ENCODE peak calls at places on chromosomes 5 and 9, in six cellular contexts. One of them, this sample, is unnamed.

GRCh38 chr9:128383791-128384190 is 12.6 kb downstream of the URM1 start:
- DNase-seq in small intestine: no peak
- DNase-seq in AG04450: no peak
- DNase-seq in hypothalamus: peak
- DNase-seq in mesenteric fat pad: no peak
- DNase-seq in PC-9: no peak
- DNase-seq in this sample: no peak

GRCh38 chr9:86353591-86354047 is 591 bp downstream of the TUT7 start:
- DNase-seq in mesenteric fat pad: no peak
- DNase-seq in AG04450: no peak
- DNase-seq in hypothalamus: no peak
- DNase-seq in small intestine: peak
- DNase-seq in PC-9: peak
- DNase-seq in this sample: no peak

GRCh38 chr9:2290382-2290781 is 275.2 kb downstream of the SMARCA2 start:
- DNase-seq in hypothalamus: no peak
- DNase-seq in PC-9: no peak
- DNase-seq in small intestine: no peak
- DNase-seq in AG04450: no peak
- DNase-seq in mesenteric fat pad: no peak
- DNase-seq in this sample: no peak

GRCh38 chr5:172616730-172617129 is 24.3 kb upstream of the NEURL1B start:
- DNase-seq in mesenteric fat pad: peak
- DNase-seq in AG04450: peak
- DNase-seq in hypothalamus: no peak
- DNase-seq in small intestine: no peak
- DNase-seq in PC-9: no peak
- DNase-seq in this sample: peak

GRCh38 chr9:89116064-89116817 is 62.4 kb downstream of the SHC3 start:
- DNase-seq in mesenteric fat pad: no peak
- DNase-seq in PC-9: no peak
- DNase-seq in AG04450: peak
- DNase-seq in hypothalamus: no peak
- DNase-seq in small intestine: no peak
- DNase-seq in this sample: no peak

GRCh38 chr5:14105717-14106435 is 37.3 kb upstream of the TRIO start:
- DNase-seq in small intestine: no peak
- DNase-seq in hypothalamus: no peak
- DNase-seq in AG04450: peak
- DNase-seq in PC-9: peak
- DNase-seq in mesenteric fat pad: no peak
- DNase-seq in this sample: no peak

GRCh38 chr5:162768962-162769464 is 668.4 kb upstream of the CCNG1 start:
- DNase-seq in hypothalamus: no peak
- DNase-seq in mesenteric fat pad: no peak
- DNase-seq in AG04450: no peak
- DNase-seq in PC-9: no peak
- DNase-seq in small intestine: no peak
- DNase-seq in this sample: no peak

GRCh38 chr9:127418037-127418471 is 6.1 kb upstream of the ZNF79 start:
- DNase-seq in hypothalamus: no peak
- DNase-seq in mesenteric fat pad: no peak
- DNase-seq in AG04450: no peak
- DNase-seq in PC-9: peak
- DNase-seq in small intestine: peak
- DNase-seq in this sample: no peak

GRCh38 chr5:14574124-14574523 is 7.5 kb upstream of the OTULINL start:
- DNase-seq in AG04450: no peak
- DNase-seq in mesenteric fat pad: no peak
- DNase-seq in PC-9: no peak
- DNase-seq in hypothalamus: no peak
- DNase-seq in small intestine: no peak
- DNase-seq in this sample: no peak

GRCh38 chr5:168898261-168898911 is 319.2 kb upstream of the PANK3 start:
- DNase-seq in mesenteric fat pad: no peak
- DNase-seq in AG04450: no peak
- DNase-seq in hypothalamus: no peak
- DNase-seq in small intestine: no peak
- DNase-seq in PC-9: no peak
- DNase-seq in this sample: no peak

GRCh38 chr9:11199335-11199734 is 586.5 kb upstream of the PTPRD start:
- DNase-seq in AG04450: no peak
- DNase-seq in PC-9: no peak
- DNase-seq in mesenteric fat pad: no peak
- DNase-seq in small intestine: no peak
- DNase-seq in hypothalamus: no peak
- DNase-seq in this sample: no peak

GRCh38 chr5:81393783-81394718 is at the start of gene ACOT12:
- DNase-seq in PC-9: no peak
- DNase-seq in AG04450: no peak
- DNase-seq in small intestine: peak
- DNase-seq in mesenteric fat pad: no peak
- DNase-seq in hypothalamus: no peak
- DNase-seq in this sample: no peak

GRCh38 chr5:147055850-147056523 is 177.4 kb upstream of the PPP2R2B start:
- DNase-seq in mesenteric fat pad: no peak
- DNase-seq in hypothalamus: no peak
- DNase-seq in small intestine: no peak
- DNase-seq in PC-9: no peak
- DNase-seq in AG04450: no peak
- DNase-seq in this sample: no peak

GRCh38 chr5:94174748-94175411 is 433.5 kb upstream of the POU5F2 start:
- DNase-seq in AG04450: peak
- DNase-seq in small intestine: no peak
- DNase-seq in mesenteric fat pad: no peak
- DNase-seq in hypothalamus: no peak
- DNase-seq in PC-9: no peak
- DNase-seq in this sample: no peak

GRCh38 chr9:134182554-134183219 is 18.3 kb upstream of the RNU6ATAC start:
- DNase-seq in AG04450: no peak
- DNase-seq in mesenteric fat pad: no peak
- DNase-seq in PC-9: no peak
- DNase-seq in hypothalamus: no peak
- DNase-seq in small intestine: no peak
- DNase-seq in this sample: no peak

GRCh38 chr5:149422429-149423286 is 43.6 kb upstream of the IL17B start:
- DNase-seq in hypothalamus: no peak
- DNase-seq in mesenteric fat pad: no peak
- DNase-seq in small intestine: no peak
- DNase-seq in AG04450: peak
- DNase-seq in PC-9: no peak
- DNase-seq in this sample: no peak

GRCh38 chr5:74974451-74975089 is 77.8 kb downstream of the GCNT4 start:
- DNase-seq in mesenteric fat pad: no peak
- DNase-seq in PC-9: no peak
- DNase-seq in AG04450: no peak
- DNase-seq in small intestine: no peak
- DNase-seq in hypothalamus: no peak
- DNase-seq in this sample: no peak

GRCh38 chr5:91928751-91929521 is 545.8 kb upstream of the ARRDC3 start:
- DNase-seq in AG04450: no peak
- DNase-seq in hypothalamus: no peak
- DNase-seq in PC-9: no peak
- DNase-seq in small intestine: peak
- DNase-seq in mesenteric fat pad: no peak
- DNase-seq in this sample: no peak

GRCh38 chr5:73448451-73449136 is at the start of gene FOXD1:
- DNase-seq in mesenteric fat pad: peak
- DNase-seq in hypothalamus: peak
- DNase-seq in small intestine: peak
- DNase-seq in AG04450: peak
- DNase-seq in PC-9: no peak
- DNase-seq in this sample: no peak

GRCh38 chr9:91481971-91482370 is 58.3 kb upstream of the NFIL3 start:
- DNase-seq in hypothalamus: no peak
- DNase-seq in small intestine: no peak
- DNase-seq in AG04450: no peak
- DNase-seq in mesenteric fat pad: no peak
- DNase-seq in PC-9: no peak
- DNase-seq in this sample: no peak

GRCh38 chr9:107481035-107481434 is 8.5 kb downstream of the KLF4 start:
- DNase-seq in mesenteric fat pad: no peak
- DNase-seq in small intestine: peak
- DNase-seq in PC-9: no peak
- DNase-seq in AG04450: no peak
- DNase-seq in hypothalamus: no peak
- DNase-seq in this sample: no peak

GRCh38 chr5:170542691-170543275 is 39.0 kb downstream of the KCNIP1 start:
- DNase-seq in PC-9: no peak
- DNase-seq in mesenteric fat pad: no peak
- DNase-seq in AG04450: no peak
- DNase-seq in hypothalamus: no peak
- DNase-seq in small intestine: no peak
- DNase-seq in this sample: no peak

GRCh38 chr5:126002222-126002897 is 420.8 kb upstream of the GRAMD2B start:
- DNase-seq in hypothalamus: no peak
- DNase-seq in AG04450: peak
- DNase-seq in mesenteric fat pad: no peak
- DNase-seq in small intestine: no peak
- DNase-seq in PC-9: no peak
- DNase-seq in this sample: peak

GRCh38 chr9:116467740-116468351 is 219.3 kb upstream of the TRIM32 start:
- DNase-seq in PC-9: no peak
- DNase-seq in AG04450: no peak
- DNase-seq in mesenteric fat pad: no peak
- DNase-seq in hypothalamus: no peak
- DNase-seq in small intestine: no peak
- DNase-seq in this sample: no peak

GRCh38 chr5:167982-168660 is 23.2 kb upstream of the LRRC14B start:
- DNase-seq in mesenteric fat pad: peak
- DNase-seq in small intestine: no peak
- DNase-seq in PC-9: no peak
- DNase-seq in hypothalamus: no peak
- DNase-seq in AG04450: peak
- DNase-seq in this sample: no peak

GRCh38 chr5:52837591-52838001 is 49.9 kb downstream of the ITGA1 start:
- DNase-seq in mesenteric fat pad: no peak
- DNase-seq in small intestine: no peak
- DNase-seq in PC-9: no peak
- DNase-seq in hypothalamus: no peak
- DNase-seq in AG04450: no peak
- DNase-seq in this sample: no peak

GRCh38 chr5:79578876-79579275 is 33.4 kb upstream of the TENT2 start:
- DNase-seq in hypothalamus: no peak
- DNase-seq in mesenteric fat pad: no peak
- DNase-seq in PC-9: peak
- DNase-seq in AG04450: no peak
- DNase-seq in small intestine: no peak
- DNase-seq in this sample: no peak

GRCh38 chr5:392431-392988 is 50.5 kb upstream of the EXOC3 start:
- DNase-seq in small intestine: peak
- DNase-seq in PC-9: no peak
- DNase-seq in mesenteric fat pad: peak
- DNase-seq in hypothalamus: no peak
- DNase-seq in AG04450: no peak
- DNase-seq in this sample: peak

This sample was measured in breast epithelium.